ENCODE peak calls at places on chromosomes 5 and 9, in four cellular contexts. J is upper lobe of right lung, D is psoas muscle, O is HepG2. X is an unnamed sample.

GRCh38 chr5:154714271-154714986 is 40.7 kb upstream of the LARP1 start:
- DNase-seq in O (peak; percentile 66), D (no peak), J (no peak), X (peak; percentile 41)

GRCh38 chr5:111159845-111160244 is 64.3 kb upstream of the CAMK4 start:
- DNase-seq in J (no peak), O (no peak), D (no peak), X (no peak)

GRCh38 chr9:135043345-135043744 is 44.1 kb upstream of the OLFM1 start:
- DNase-seq in D (no peak), O (no peak), J (peak; percentile 28), X (no peak)

GRCh38 chr9:18865542-18865941 is 167.5 kb downstream of the SAXO1 start:
- DNase-seq in D (no peak), J (no peak), O (no peak), X (no peak)

GRCh38 chr9:116269250-116269649 is 115.7 kb downstream of the PAPPA start:
- DNase-seq in O (no peak), D (no peak), J (no peak), X (no peak)

GRCh38 chr5:131265318-131265803 is 1.5 kb downstream of the CDC42SE2 start:
- DNase-seq in D (no peak), J (no peak), O (peak; percentile 60), X (no peak)

GRCh38 chr9:129968690-129969485 is 74.1 kb downstream of the FNBP1 start:
- DNase-seq in O (no peak), J (no peak), D (no peak), X (no peak)

GRCh38 chr9:71249729-71250317 is 128.4 kb upstream of the TRPM3 start:
- DNase-seq in J (no peak), D (no peak), O (peak; percentile 61), X (peak; percentile 23)

GRCh38 chr5:168324864-168325615 is 33.6 kb downstream of the WWC1 start:
- DNase-seq in J (no peak), D (no peak), O (peak; percentile 10), X (no peak)

GRCh38 chr9:1462626-1463308 is 412.6 kb downstream of the DMRT2 start:
- DNase-seq in J (no peak), O (no peak), D (no peak), X (no peak)

GRCh38 chr5:78984020-78984610 is 995 bp downstream of the ARSB start:
- DNase-seq in J (no peak), D (no peak), O (peak; percentile 13), X (no peak)

GRCh38 chr9:17721954-17722353 is 143.1 kb downstream of the SH3GL2 start:
- DNase-seq in O (no peak), D (no peak), J (no peak), X (no peak)

GRCh38 chr5:124824637-124825158 is 78.3 kb upstream of the ZNF608 start:
- DNase-seq in O (no peak), D (no peak), J (no peak), X (no peak)

GRCh38 chr5:17118631-17119030 is 98.8 kb upstream of the BASP1 start:
- DNase-seq in O (peak; percentile 16), D (peak; percentile 27), J (no peak), X (peak; percentile 18)

GRCh38 chr9:94801242-94801641 is 74.7 kb downstream of the AOPEP start:
- DNase-seq in D (no peak), J (no peak), O (no peak), X (no peak)

GRCh38 chr5:122371511-122372151 is 59.6 kb downstream of the SNCAIP start:
- DNase-seq in J (no peak), D (no peak), O (no peak), X (no peak)

GRCh38 chr5:141382469-141383294 is at the start of gene PCDHGA7:
- DNase-seq in J (no peak), D (no peak), O (no peak), X (peak; percentile 47)

GRCh38 chr5:72252008-72252407 is 68.0 kb downstream of the MRPS27 start:
- DNase-seq in D (no peak), O (no peak), J (no peak), X (no peak)
- TF ChIP-seq CTCF in D (no peak), O (no peak), J (no peak), X (no peak)

GRCh38 chr5:157469073-157469472 is 9.1 kb downstream of the NIPAL4 start:
- DNase-seq in J (no peak), D (no peak), O (no peak), X (no peak)
- TF ChIP-seq CTCF in J (no peak), D (no peak), O (no peak), X (no peak)

GRCh38 chr5:169980418-169981053 is at the start of gene INSYN2B:
- DNase-seq in O (peak; percentile 39), J (no peak), D (peak; percentile 18), X (peak; percentile 31)
- TF ChIP-seq CTCF in O (peak; percentile 42), J (peak; percentile 60), D (peak; percentile 25), X (peak; percentile 40)

DNA sequence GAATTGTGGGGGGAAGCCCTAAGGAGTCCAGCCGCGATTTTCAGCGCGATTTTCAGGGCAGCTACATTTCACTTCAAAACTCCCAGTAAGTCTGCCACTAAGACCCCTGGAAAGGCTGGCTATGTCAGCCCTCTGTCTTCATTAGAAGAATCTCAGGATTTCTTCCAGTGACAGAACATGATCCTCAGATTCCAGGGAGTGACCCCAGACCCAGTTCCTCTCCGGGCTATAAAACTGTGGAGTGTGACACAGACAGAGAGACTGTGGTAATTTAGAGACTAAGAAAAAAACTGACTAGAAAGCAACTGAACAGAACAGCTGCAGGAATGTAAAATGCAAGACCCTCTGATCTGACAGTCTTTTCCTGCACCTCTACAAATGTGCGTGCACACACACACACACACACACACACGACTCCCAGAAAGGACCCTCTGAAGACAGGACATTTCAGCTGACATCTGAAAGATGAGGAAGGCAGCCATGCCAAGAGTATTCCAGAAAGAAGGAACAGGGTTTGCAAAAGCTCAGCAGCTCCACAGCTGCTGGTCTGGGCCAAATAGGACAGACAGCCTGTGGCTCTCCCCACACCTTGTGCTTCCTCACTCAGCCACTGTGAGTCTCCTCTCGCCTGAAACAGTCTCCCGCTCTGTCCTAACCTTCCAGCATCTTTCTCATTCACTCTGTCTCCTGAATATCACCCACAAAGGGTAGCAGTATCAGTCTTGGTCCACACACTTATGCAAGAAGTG is 188.9 kb downstream of the PALM2AKAP2 start:
- DNase-seq in O (peak; percentile 6), J (no peak), D (no peak), X (no peak)
- TF ChIP-seq CTCF in O (peak; percentile 34), J (no peak), D (no peak), X (peak; percentile 37)

DNA sequence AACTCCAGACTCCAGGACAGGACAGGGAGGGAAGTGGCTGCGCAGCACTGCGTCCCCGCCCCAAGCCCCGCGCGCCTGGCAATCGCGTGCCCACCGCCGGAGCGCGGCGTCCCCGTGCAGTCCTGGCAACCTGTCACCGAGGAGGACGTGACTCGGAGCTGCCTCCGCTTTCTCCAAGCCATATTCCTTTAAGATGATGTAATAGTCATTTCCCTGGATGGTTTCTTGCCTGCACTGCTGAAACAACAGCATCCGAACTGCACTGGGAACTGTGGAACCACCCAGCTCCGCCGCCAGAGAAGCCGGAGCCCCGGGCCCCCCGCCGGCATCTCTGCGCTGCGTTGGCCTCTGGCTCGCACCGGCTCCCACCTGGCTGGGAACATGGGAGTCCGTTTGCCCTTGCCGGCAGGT is 34.5 kb downstream of the KCTD16 start:
- DNase-seq in D (peak; percentile 17), O (no peak), J (peak; percentile 63), X (no peak)
- TF ChIP-seq CTCF in D (no peak), O (no peak), J (no peak), X (no peak)

GRCh38 chr5:58496488-58496887 is 5.3 kb downstream of the GAPT start:
- DNase-seq in J (no peak), D (no peak), O (no peak), X (no peak)
- TF ChIP-seq CTCF in J (peak; percentile 21), D (no peak), O (no peak), X (no peak)

GRCh38 chr9:87886210-87887150 is 3.8 kb downstream of the SPATA31E1 start:
- DNase-seq in O (no peak), D (no peak), J (no peak), X (no peak)

GRCh38 chr9:87889065-87889881 is 6.6 kb downstream of the SPATA31E1 start:
- DNase-seq in O (no peak), D (no peak), J (peak; percentile 59), X (no peak)

GRCh38 chr9:87887151-87887505 is 4.5 kb downstream of the SPATA31E1 start:
- DNase-seq in O (no peak), D (no peak), J (no peak), X (no peak)

GRCh38 chr9:87888501-87888900 is 5.8 kb downstream of the SPATA31E1 start:
- DNase-seq in O (no peak), D (no peak), J (no peak), X (no peak)

DNA sequence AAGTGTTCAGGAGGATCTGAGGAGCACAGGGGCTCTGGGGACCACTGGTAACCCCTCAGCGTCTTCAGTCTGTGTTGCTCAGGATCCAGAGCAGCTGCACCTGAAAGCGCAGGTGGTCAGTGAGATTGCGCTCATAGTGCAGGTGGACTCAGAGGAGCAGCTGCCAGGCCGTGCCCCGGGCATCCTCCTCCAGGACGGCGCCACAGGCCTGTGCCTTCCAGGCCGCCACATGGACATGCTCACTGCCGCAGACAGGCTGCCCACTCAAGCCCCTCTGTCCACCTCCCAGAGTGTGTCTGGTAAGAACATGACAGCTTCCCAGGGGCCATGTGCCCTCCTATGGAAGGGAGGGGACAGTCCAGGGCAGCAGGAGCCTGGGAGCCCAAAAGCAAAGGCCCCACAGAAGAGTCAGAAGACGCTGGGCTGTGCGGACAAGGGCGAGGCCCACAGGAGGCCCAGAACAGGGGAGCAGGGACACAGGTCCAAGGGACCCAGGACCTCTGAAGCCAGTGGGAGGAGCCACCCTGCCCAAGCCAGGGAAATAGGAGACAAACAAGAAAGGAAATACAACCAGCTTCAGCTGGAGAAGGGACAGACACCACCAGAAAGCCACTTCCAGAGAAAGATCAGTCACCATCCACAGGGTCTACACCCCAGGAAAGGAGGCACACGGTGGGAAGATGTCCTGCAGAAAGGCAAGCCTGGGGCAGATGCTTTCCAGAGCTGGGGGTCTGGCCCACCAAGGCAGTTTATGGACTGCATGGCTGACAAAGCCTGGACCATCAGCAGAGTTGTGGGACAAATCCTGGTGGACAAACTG is 5.2 kb downstream of the SPATA31E1 start:
- DNase-seq in O (no peak), D (no peak), J (no peak), X (no peak)
- TF ChIP-seq CTCF in O (no peak), D (no peak), J (no peak), X (no peak)